ENCODE peak calls at places on chromosomes 3 and 15, in nine cellular contexts. Q is stimulated activated CD4-positive, alpha-beta T cell treated with anti-CD3 and anti-CD28 coated beads, Interleukin-4, amount 100 ng/mL, for 4 hours; P is NCI-H1092 treated with DMSO at 0.1 percent for 48 hours; F is Kasumi-1; S is left ventricle myocardium superior; A is non-pigmented ciliary epithelial cell; B is A549; G is mesothelial cell of epicardium; O is neural crest cell. R is an unnamed sample.

GRCh38 chr3:33883538-33884203 is 85.2 kb downstream of the PDCD6IP start:
- DNase-seq in B (peak; percentile 33), G (no peak), F (peak; percentile 55), O (peak; percentile 50), Q (no peak), S (no peak), P (peak; percentile 12), A (no peak), R (peak; percentile 70)

GRCh38 chr3:48708481-48708889 is 8.5 kb downstream of the IP6K2 start:
- DNase-seq in S (no peak), O (no peak), B (no peak), F (no peak), Q (no peak), G (no peak), P (no peak), A (no peak), R (no peak)

GRCh38 chr15:47340576-47340920 is 376.8 kb upstream of the SEMA6D start:
- DNase-seq in B (no peak), S (no peak), A (no peak), P (no peak), F (no peak), O (no peak), G (no peak), Q (no peak), R (no peak)

GRCh38 chr15:52682776-52683175 is 3.6 kb upstream of the ATOSA start:
- DNase-seq in G (no peak), Q (no peak), O (no peak), S (no peak), F (peak; percentile 56), B (no peak), A (no peak), P (no peak), R (no peak)

GRCh38 chr3:172635588-172635987 is 75.3 kb downstream of the NCEH1 start:
- DNase-seq in F (no peak), O (no peak), G (no peak), B (no peak), A (no peak), Q (no peak), S (no peak), P (no peak), R (no peak)

GRCh38 chr3:194596906-194597305 is 36.3 kb downstream of the TMEM44 start:
- DNase-seq in A (no peak), P (no peak), B (no peak), G (no peak), Q (no peak), O (no peak), S (no peak), F (no peak), R (no peak)

GRCh38 chr15:45548753-45549520 is 26.4 kb upstream of the SLC30A4 start:
- DNase-seq in O (no peak), B (no peak), Q (no peak), P (no peak), G (no peak), A (no peak), S (no peak), F (no peak), R (no peak)

GRCh38 chr15:59290311-59291213 is 82.1 kb downstream of the MYO1E start:
- DNase-seq in F (no peak), B (no peak), A (no peak), P (no peak), Q (no peak), G (no peak), S (no peak), O (no peak), R (no peak)

GRCh38 chr15:67824900-67825879 is at the start of gene SKOR1:
- DNase-seq in G (no peak), A (no peak), P (no peak), Q (no peak), O (no peak), S (no peak), B (peak; percentile 46), F (peak; percentile 7), R (peak; percentile 53)

GRCh38 chr3:72746412-72747411 is 101.5 kb downstream of the SHQ1 start:
- DNase-seq in G (no peak), S (no peak), F (no peak), Q (no peak), B (no peak), P (no peak), O (no peak), A (peak; percentile 23), R (no peak)

GRCh38 chr15:34976743-34977142 is 7.2 kb upstream of the AQR start:
- DNase-seq in O (no peak), A (no peak), Q (no peak), S (no peak), F (no peak), P (no peak), G (no peak), B (no peak), R (no peak)

GRCh38 chr15:38085104-38085503 is 150.7 kb downstream of the TMCO5A start:
- DNase-seq in A (no peak), F (peak; percentile 24), O (no peak), B (no peak), P (no peak), Q (peak; percentile 27), G (no peak), S (no peak), R (peak; percentile 25)

GRCh38 chr3:36701903-36702374 is 62.4 kb downstream of the DCLK3 start:
- DNase-seq in F (no peak), P (no peak), Q (no peak), O (no peak), S (no peak), A (no peak), G (no peak), B (peak; percentile 48), R (no peak)

GRCh38 chr3:3693593-3693992 is 105.6 kb upstream of the LRRN1 start:
- DNase-seq in S (no peak), A (no peak), Q (no peak), F (no peak), P (no peak), G (no peak), O (no peak), B (no peak), R (no peak)

GRCh38 chr15:101100118-101100517 is 151.7 kb downstream of the CHSY1 start:
- DNase-seq in A (no peak), S (no peak), B (no peak), P (no peak), G (no peak), Q (no peak), F (no peak), O (no peak), R (no peak)

GRCh38 chr3:196641278-196642058 is 2.0 kb downstream of the NRROS start:
- DNase-seq in A (no peak), S (no peak), B (no peak), P (no peak), Q (peak; percentile 48), O (no peak), G (no peak), F (no peak), R (no peak)

GRCh38 chr15:54082836-54083492 is 104.7 kb downstream of the UNC13C start:
- DNase-seq in G (peak; percentile 44), O (peak; percentile 32), B (peak; percentile 3), F (peak; percentile 37), Q (no peak), P (no peak), S (no peak), A (no peak), R (peak; percentile 17)

GRCh38 chr3:150303776-150304175 is 104.3 kb upstream of the TSC22D2 start:
- DNase-seq in O (no peak), S (no peak), F (no peak), P (no peak), G (no peak), A (no peak), B (peak; percentile 77), Q (no peak), R (no peak)

GRCh38 chr3:113954091-113954685 is 6.4 kb downstream of the ZDHHC23 start:
- DNase-seq in S (no peak), G (no peak), F (no peak), P (no peak), A (no peak), B (no peak), O (no peak), Q (no peak), R (peak; percentile 13)

GRCh38 chr15:90530250-90531051 is 728 bp downstream of the CRTC3 start:
- DNase-seq in G (peak; percentile 58), O (peak; percentile 39), Q (peak; percentile 24), A (no peak), B (peak; percentile 40), S (peak; percentile 72), P (peak; percentile 25), F (peak; percentile 26), R (peak; percentile 47)

GRCh38 chr15:45121706-45122417 is 7.7 kb downstream of the DUOXA2 start:
- DNase-seq in Q (no peak), S (no peak), G (no peak), F (no peak), B (peak; percentile 60), A (peak; percentile 76), P (no peak), O (no peak), R (peak; percentile 32)

GRCh38 chr3:43584043-43584826 is 37.6 kb downstream of the ANO10 start:
- DNase-seq in B (no peak), F (no peak), G (no peak), S (no peak), P (no peak), A (no peak), O (no peak), Q (no peak), R (peak; percentile 23)

GRCh38 chr3:50239649-50240048 is 3.6 kb downstream of the GNAI2 start:
- DNase-seq in A (no peak), B (no peak), P (no peak), F (no peak), S (no peak), Q (no peak), O (no peak), G (no peak), R (no peak)

GRCh38 chr3:171846594-171846993 is 3.4 kb downstream of the TMEM212 start:
- DNase-seq in F (peak; percentile 6), G (no peak), Q (no peak), A (no peak), O (no peak), S (no peak), B (no peak), P (no peak), R (no peak)

GRCh38 chr15:89328398-89329254 is 6.0 kb downstream of the POLG start:
- DNase-seq in F (no peak), Q (no peak), P (no peak), G (no peak), B (no peak), A (no peak), O (no peak), S (no peak), R (no peak)

GRCh38 chr3:125381743-125382142 is 6.6 kb upstream of the ZNF148 start:
- DNase-seq in G (no peak), Q (no peak), O (no peak), A (no peak), B (peak; percentile 5), P (no peak), S (no peak), F (no peak), R (no peak)

R was measured in myocyte.